ENCODE peak calls at places on chromosome 3, in four cellular contexts. X is lung, K is SJSA1, H is heart right ventricle. U is an unnamed sample.

GRCh38 chr3:72375237-72376154 is 472.7 kb downstream of the SHQ1 start:
- DNase-seq in X (no peak), K (no peak), H (no peak), U (no peak)

GRCh38 chr3:135242285-135242684 is 447.2 kb downstream of the EPHB1 start:
- DNase-seq in X (no peak), K (no peak), H (no peak), U (no peak)

GRCh38 chr3:24523988-24524727 is 29.5 kb upstream of the THRB start:
- DNase-seq in X (no peak), K (no peak), H (no peak), U (no peak)

GRCh38 chr3:33144433-33144832 is 30.6 kb downstream of the CRTAP start:
- DNase-seq in X (no peak), K (no peak), H (no peak), U (no peak)

GRCh38 chr3:59660852-59661624 is 611.2 kb upstream of the CFAP20DC start:
- DNase-seq in X (no peak), K (no peak), H (no peak), U (no peak)

GRCh38 chr3:190385835-190386688 is 1.9 kb upstream of the CLDN16 start:
- DNase-seq in X (no peak), K (peak), H (no peak), U (no peak)

GRCh38 chr3:111649180-111649579 is 54.0 kb upstream of the ZBED2 start:
- DNase-seq in X (no peak), K (no peak), H (no peak), U (no peak)

GRCh38 chr3:50028336-50028735 is 60.4 kb upstream of the RBM5 start:
- DNase-seq in X (no peak), K (no peak), H (no peak), U (no peak)

GRCh38 chr3:177437513-177438337 is 240.4 kb upstream of the TBL1XR1 start:
- DNase-seq in X (no peak), K (no peak), H (no peak), U (no peak)

GRCh38 chr3:40852712-40853111 is 328.0 kb downstream of the ZNF621 start:
- DNase-seq in X (no peak), K (no peak), H (no peak), U (no peak)

GRCh38 chr3:46400000-46400734 is 6.7 kb downstream of the CCR5AS start:
- DNase-seq in X (no peak), K (no peak), H (no peak), U (no peak)

GRCh38 chr3:56970401-56971002 is 90.0 kb upstream of the SPATA12 start:
- DNase-seq in X (no peak), K (no peak), H (no peak), U (no peak)

GRCh38 chr3:186261638-186262037 is 100.4 kb downstream of the DGKG start:
- DNase-seq in X (no peak), K (no peak), H (no peak), U (no peak)

GRCh38 chr3:34924961-34925360 is 714.4 kb upstream of the ARPP21 start:
- DNase-seq in X (no peak), K (no peak), H (no peak), U (no peak)

GRCh38 chr3:178353292-178353814 is 182.9 kb upstream of the KCNMB2 start:
- DNase-seq in X (no peak), K (no peak), H (no peak), U (no peak)

GRCh38 chr3:14212032-14212431 is 33.4 kb downstream of the LSM3 start:
- DNase-seq in X (no peak), K (no peak), H (no peak), U (no peak)
- H3K27ac ChIP-seq in X (no peak), K (peak), H (no peak), U (no peak)

DNA sequence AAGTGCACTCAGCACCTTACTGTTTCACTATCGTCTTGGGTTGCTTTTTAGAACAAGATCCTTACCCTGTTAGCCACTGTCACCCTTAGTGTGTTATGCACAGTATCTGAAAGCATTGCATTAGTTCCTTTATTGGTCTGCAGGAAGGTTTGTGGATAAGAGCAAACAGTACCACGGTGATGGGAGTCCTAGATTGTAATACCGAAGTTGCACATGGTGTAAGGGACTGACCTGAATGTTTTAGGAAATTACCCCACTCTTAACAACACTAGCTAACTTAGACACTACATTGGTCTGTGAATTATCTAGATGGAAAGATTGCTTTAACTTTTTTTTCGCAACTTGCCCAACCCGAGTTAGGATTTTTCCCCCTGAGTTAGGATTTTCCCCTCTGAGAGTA is 1.3 kb downstream of the STT3B start:
- DNase-seq in X (no peak), K (no peak), H (no peak), U (no peak)
- H3K27ac ChIP-seq in X (no peak), K (no peak), H (peak), U (peak)

GRCh38 chr3:175865724-175866123 is 1006.6 kb downstream of the NAALADL2 start:
- DNase-seq in X (no peak), K (no peak), H (no peak), U (no peak)
- H3K27ac ChIP-seq in X (no peak), K (no peak), H (no peak), U (no peak)

GRCh38 chr3:128379768-128380167 is 86.9 kb downstream of the DNAJB8 start:
- DNase-seq in X (no peak), K (no peak), H (no peak), U (no peak)
- H3K27ac ChIP-seq in X (no peak), K (no peak), H (no peak), U (no peak)

GRCh38 chr3:193822492-193823220 is 229.6 kb downstream of the OPA1 start:
- DNase-seq in X (no peak), K (no peak), H (no peak), U (no peak)
- H3K27ac ChIP-seq in X (no peak), K (no peak), H (no peak), U (no peak)

GRCh38 chr3:172131746-172132145 is 92.4 kb downstream of the FNDC3B start:
- DNase-seq in X (no peak), K (no peak), H (no peak), U (no peak)

GRCh38 chr3:172129868-172130751 is 90.7 kb downstream of the FNDC3B start:
- DNase-seq in X (peak), K (peak), H (peak), U (no peak)

GRCh38 chr3:172133830-172134229 is 94.5 kb downstream of the FNDC3B start:
- DNase-seq in X (no peak), K (no peak), H (no peak), U (no peak)

GRCh38 chr3:172132721-172133311 is 93.4 kb downstream of the FNDC3B start:
- DNase-seq in X (no peak), K (no peak), H (no peak), U (no peak)

GRCh38 chr3:172132159-172132586 is 92.8 kb downstream of the FNDC3B start:
- DNase-seq in X (no peak), K (no peak), H (no peak), U (no peak)
- H3K27ac ChIP-seq in X (peak), K (no peak), H (no peak), U (no peak)

DNA sequence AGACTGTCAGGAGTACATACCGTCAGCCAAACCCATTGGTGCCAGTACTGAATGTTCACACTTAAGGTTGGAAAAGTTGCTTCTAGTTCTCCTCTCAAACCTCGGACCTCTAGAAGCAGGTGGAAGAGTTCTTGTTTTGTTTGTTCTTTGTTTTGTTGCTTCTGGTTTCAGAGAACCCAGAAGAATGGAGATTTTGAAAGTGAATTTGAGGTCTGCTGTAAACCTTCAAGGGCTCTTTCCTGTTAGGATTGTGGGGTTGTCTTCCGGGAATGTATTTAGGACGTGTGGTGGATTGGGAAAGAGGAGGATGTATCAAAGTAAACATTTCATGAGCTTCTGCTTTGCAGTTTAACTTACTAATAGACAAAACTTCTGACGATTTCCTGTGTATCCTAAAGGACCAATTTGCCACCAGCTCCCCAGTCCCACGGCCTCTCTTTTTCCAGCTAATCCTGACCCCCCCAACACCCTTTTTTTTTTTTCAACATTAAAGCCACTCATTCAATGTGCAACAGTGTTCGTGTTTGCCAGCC is 50.3 kb downstream of the FILIP1L start:
- DNase-seq in X (no peak), K (no peak), H (no peak), U (no peak)
- H3K27ac ChIP-seq in X (peak), K (peak), H (peak), U (no peak)

GRCh38 chr3:140843656-140844055 is 98.0 kb upstream of the SLC25A36 start:
- DNase-seq in X (no peak), K (no peak), H (no peak), U (no peak)
- H3K27ac ChIP-seq in X (no peak), K (no peak), H (no peak), U (no peak)

GRCh38 chr3:12656193-12656592 is 7.7 kb downstream of the RAF1 start:
- DNase-seq in X (no peak), K (no peak), H (no peak), U (no peak)
- H3K27ac ChIP-seq in X (no peak), K (no peak), H (peak), U (no peak)

DNA sequence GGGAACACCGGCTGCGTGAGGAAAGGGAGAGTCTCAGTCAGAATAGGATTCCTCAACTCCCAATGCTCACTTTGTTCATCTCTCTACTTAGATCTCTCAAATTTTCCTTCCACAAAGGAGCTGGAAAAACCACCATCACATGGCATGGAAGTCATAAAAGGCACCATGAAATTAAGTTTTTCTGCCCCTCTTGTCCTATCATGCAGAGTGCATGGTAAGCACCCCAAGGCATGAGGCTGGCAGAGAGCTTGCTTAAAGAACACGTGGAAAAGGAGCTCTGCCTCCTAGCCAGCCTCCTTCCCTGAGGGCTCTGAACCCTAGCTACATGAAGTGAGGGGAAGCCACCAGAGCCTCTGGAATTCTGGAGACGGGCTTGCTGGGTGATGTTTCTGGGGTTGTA is 17.8 kb downstream of the STIMATE start:
- DNase-seq in X (no peak), K (no peak), H (no peak), U (no peak)
- H3K27ac ChIP-seq in X (no peak), K (no peak), H (no peak), U (no peak)

U was measured in substantia nigra.